ENCODE peak calls at places on chromosome 5, in five cellular contexts. A, R, P, G and Y are unnamed samples.

GRCh38 chr5:100576217-100576751 is 41.1 kb downstream of the FAM174A start:
- DNase-seq in R (no peak), P (no peak), A (no peak), G (no peak), Y (no peak)

GRCh38 chr5:88847410-88847809 is 35.6 kb downstream of the MEF2C start:
- DNase-seq in G (no peak), P (no peak), R (no peak), A (no peak), Y (no peak)

GRCh38 chr5:87081511-87082372 is 185.9 kb upstream of the RASA1 start:
- DNase-seq in P (no peak), R (no peak), G (peak; percentile 34), A (peak; percentile 41), Y (no peak)

GRCh38 chr5:95153581-95153980 is 131.3 kb downstream of the MCTP1 start:
- DNase-seq in A (no peak), R (no peak), G (no peak), P (no peak), Y (no peak)

GRCh38 chr5:73515232-73515631 is 17.0 kb downstream of the BTF3 start:
- DNase-seq in R (no peak), P (no peak), A (peak; percentile 73), G (peak; percentile 60), Y (no peak)

GRCh38 chr5:160071521-160072299 is 47.5 kb downstream of the PWWP2A start:
- DNase-seq in P (peak; percentile 34), G (no peak), R (no peak), A (no peak), Y (no peak)

GRCh38 chr5:16894236-16895057 is 41.6 kb downstream of the MYO10 start:
- DNase-seq in R (no peak), A (peak; percentile 81), G (no peak), P (peak; percentile 81), Y (peak; percentile 90)

GRCh38 chr5:10691826-10692785 is 68.9 kb downstream of the DAP start:
- DNase-seq in A (no peak), P (no peak), R (no peak), G (no peak), Y (no peak)

GRCh38 chr5:26942481-26942880 is 95.9 kb downstream of the CDH9 start:
- DNase-seq in A (no peak), P (no peak), R (no peak), G (no peak), Y (peak; percentile 80)

GRCh38 chr5:34620185-34620584 is 35.9 kb upstream of the RAI14 start:
- DNase-seq in R (no peak), A (no peak), G (no peak), P (no peak), Y (no peak)

GRCh38 chr5:73393606-73394489 is 54.7 kb downstream of the FOXD1 start:
- DNase-seq in R (no peak), A (no peak), P (peak; percentile 16), G (no peak), Y (no peak)

GRCh38 chr5:98954392-98955028 is 25.7 kb upstream of the CHD1 start:
- DNase-seq in G (no peak), P (no peak), A (no peak), R (no peak), Y (no peak)

GRCh38 chr5:135466178-135467050 is 14.3 kb upstream of the TIFAB start:
- DNase-seq in G (peak; percentile 79), R (peak; percentile 81), P (peak; percentile 90), A (peak; percentile 66), Y (peak; percentile 94)

GRCh38 chr5:1670342-1670741 is 129.3 kb downstream of the MRPL36 start:
- DNase-seq in P (no peak), G (no peak), A (no peak), R (no peak), Y (no peak)

GRCh38 chr5:73152411-73153388 is 20.3 kb upstream of the TMEM174 start:
- DNase-seq in A (peak; percentile 44), R (no peak), P (no peak), G (no peak), Y (no peak)

GRCh38 chr5:77255617-77256016 is 45.1 kb downstream of the PDE8B start:
- DNase-seq in G (no peak), P (no peak), R (no peak), A (peak; percentile 20), Y (no peak)

GRCh38 chr5:178590141-178590923 is at the start of gene COL23A1:
- DNase-seq in P (peak; percentile 73), G (peak; percentile 48), R (peak; percentile 81), A (peak; percentile 36), Y (peak; percentile 59)

GRCh38 chr5:155929081-155929480 is 397.9 kb upstream of the SGCD start:
- DNase-seq in G (no peak), A (no peak), R (no peak), P (no peak), Y (no peak)

GRCh38 chr5:151464101-151464500 is 16.7 kb downstream of the SLC36A1 start:
- DNase-seq in A (no peak), R (no peak), G (no peak), P (no peak), Y (no peak)

GRCh38 chr5:112372543-112372942 is 46.5 kb downstream of the EPB41L4A start:
- DNase-seq in A (no peak), G (no peak), R (no peak), P (no peak), Y (no peak)

GRCh38 chr5:13601152-13601551 is 343.3 kb downstream of the DNAH5 start:
- DNase-seq in G (no peak), P (no peak), R (no peak), A (no peak), Y (peak; percentile 40)

GRCh38 chr5:178468196-178468685 is 122.0 kb downstream of the COL23A1 start:
- DNase-seq in A (no peak), P (no peak), G (no peak), R (peak; percentile 38), Y (no peak)

GRCh38 chr5:115415143-115415491 is 118.7 kb upstream of the CCDC112 start:
- DNase-seq in P (peak; percentile 74), R (no peak), G (peak; percentile 91), A (peak; percentile 94), Y (peak; percentile 69)

GRCh38 chr5:147303251-147303650 is 68.4 kb downstream of the STK32A start:
- DNase-seq in P (no peak), G (peak; percentile 62), A (no peak), R (no peak), Y (no peak)

GRCh38 chr5:131277875-131278795 is 14.3 kb downstream of the CDC42SE2 start:
- DNase-seq in P (no peak), A (no peak), R (no peak), G (no peak), Y (no peak)

GRCh38 chr5:6348476-6349000 is 29.8 kb downstream of the MED10 start:
- DNase-seq in P (no peak), R (peak; percentile 55), G (no peak), A (no peak), Y (no peak)

GRCh38 chr5:179699640-179700298 is 1.0 kb downstream of the CANX start:
- DNase-seq in R (no peak), G (no peak), P (peak; percentile 45), A (peak; percentile 49), Y (peak; percentile 55)

GRCh38 chr5:124583469-124584350 is 162.7 kb downstream of the ZNF608 start:
- DNase-seq in P (peak; percentile 56), G (no peak), A (peak; percentile 22), R (no peak), Y (peak; percentile 82)

GRCh38 chr5:127186657-127187056 is 103.9 kb upstream of the MEGF10 start:
- DNase-seq in P (peak; percentile 13), R (no peak), G (no peak), A (no peak), Y (peak; percentile 57)

GRCh38 chr5:67291066-67291465 is 94.5 kb upstream of the CD180 start:
- DNase-seq in R (no peak), A (no peak), G (no peak), P (no peak), Y (no peak)

GRCh38 chr5:67291671-67292070 is 95.1 kb upstream of the CD180 start:
- DNase-seq in P (no peak), G (no peak), A (no peak), R (no peak), Y (no peak)

GRCh38 chr5:67292201-67292940 is 95.8 kb upstream of the CD180 start:
- DNase-seq in P (no peak), G (no peak), A (no peak), R (no peak), Y (no peak)

GRCh38 chr5:67294266-67294938 is 97.8 kb upstream of the CD180 start:
- DNase-seq in P (no peak), R (no peak), A (no peak), G (no peak), Y (no peak)

DNA sequence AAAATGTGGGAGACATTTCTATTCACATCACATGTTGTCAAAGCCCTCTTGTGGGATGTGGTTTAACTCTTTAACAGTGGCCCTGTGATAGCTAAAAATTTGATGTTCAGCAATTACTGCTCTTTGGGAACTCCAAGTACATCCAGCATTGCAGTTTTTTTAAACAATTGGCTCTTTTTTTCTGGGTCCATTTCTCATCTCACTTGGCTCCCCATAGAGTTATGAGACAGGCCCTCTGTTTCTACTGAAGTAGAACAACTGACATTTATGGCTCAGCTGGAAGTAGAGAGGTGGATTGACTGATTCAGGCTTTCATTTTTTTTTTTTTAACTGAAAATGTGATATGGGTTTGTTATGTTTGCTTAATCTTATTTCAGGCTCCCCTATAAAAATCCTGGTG is 96.6 kb upstream of the CD180 start:
- DNase-seq in R (no peak), A (no peak), G (no peak), P (no peak), Y (no peak)
- H3K27ac ChIP-seq in R (no peak overlapping the region), A (no peak overlapping the region), G (no peak overlapping the region), P (no peak overlapping the region), Y (no peak overlapping the region)

GRCh38 chr5:67149933-67150523 is 46.6 kb downstream of the CD180 start:
- DNase-seq in G (no peak), R (no peak), A (no peak), P (no peak), Y (peak; percentile 42)
- TF ChIP-seq CTCF in G (no peak), R (peak; percentile 35), A (no peak), P (peak; percentile 60), Y (peak; percentile 60)

DNA sequence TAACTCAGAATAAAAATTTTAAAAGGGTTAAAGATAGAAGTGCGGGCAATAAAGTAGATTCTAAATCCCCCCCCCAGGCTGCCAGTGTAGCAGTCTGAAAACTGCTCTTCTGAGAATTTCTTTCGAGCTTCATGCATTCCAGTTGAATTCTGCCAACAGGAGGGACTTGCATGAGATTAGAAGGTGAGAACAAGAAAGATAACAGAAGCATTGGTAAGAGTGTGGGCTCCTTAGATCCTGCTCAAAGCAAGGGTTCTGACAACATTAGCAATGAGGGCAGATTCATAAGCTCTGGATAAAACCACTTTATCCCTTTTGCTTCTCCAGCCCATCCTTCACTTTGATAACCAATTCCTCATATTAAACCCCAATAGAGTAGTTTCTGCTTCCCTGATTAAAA is 235.9 kb upstream of the CDH6 start:
- DNase-seq in G (no peak), A (no peak), R (no peak), P (no peak), Y (no peak)
- H3K27ac ChIP-seq in G (no peak overlapping the region), A (no peak overlapping the region), R (no peak overlapping the region), P (no peak overlapping the region), Y (no peak overlapping the region)

GRCh38 chr5:55569513-55569865 is 34.7 kb upstream of the PLPP1 start:
- DNase-seq in G (no peak), P (no peak), R (no peak), A (no peak), Y (no peak)
- TF ChIP-seq CTCF in G (no peak), P (no peak), R (no peak), A (no peak), Y (no peak)